ENCODE peak calls at places on chromosome 20, in six cellular contexts. One of them, this sample, is unnamed.

GRCh38 chr20:4795394-4795793 is 73.7 kb downstream of the PRND start:
- DNase-seq in fibroblast of mammary gland: peak
- DNase-seq in small intestine: no peak
- DNase-seq in pancreas: no peak
- DNase-seq in fibroblast of lung: peak
- DNase-seq in cardiac muscle cell: no peak
- DNase-seq in this sample: peak

GRCh38 chr20:25051386-25052155 is 6.4 kb downstream of the ACSS1 start:
- DNase-seq in pancreas: peak
- DNase-seq in fibroblast of lung: no peak
- DNase-seq in small intestine: no peak
- DNase-seq in cardiac muscle cell: no peak
- DNase-seq in fibroblast of mammary gland: no peak
- DNase-seq in this sample: no peak

GRCh38 chr20:45372646-45373352 is 5.3 kb downstream of the TP53TG5 start:
- DNase-seq in cardiac muscle cell: no peak
- DNase-seq in pancreas: no peak
- DNase-seq in fibroblast of lung: no peak
- DNase-seq in fibroblast of mammary gland: no peak
- DNase-seq in small intestine: no peak
- DNase-seq in this sample: peak

GRCh38 chr20:4192378-4193048 is 177.2 kb upstream of the RNF24 start:
- DNase-seq in small intestine: no peak
- DNase-seq in fibroblast of mammary gland: peak
- DNase-seq in fibroblast of lung: peak
- DNase-seq in pancreas: no peak
- DNase-seq in cardiac muscle cell: no peak
- DNase-seq in this sample: no peak

GRCh38 chr20:63789836-63790571 is 41.1 kb downstream of the ZBTB46 start:
- DNase-seq in fibroblast of mammary gland: no peak
- DNase-seq in pancreas: no peak
- DNase-seq in cardiac muscle cell: no peak
- DNase-seq in fibroblast of lung: no peak
- DNase-seq in small intestine: no peak
- DNase-seq in this sample: no peak

GRCh38 chr20:50292324-50293243 is 102.0 kb downstream of the CEBPB start:
- DNase-seq in fibroblast of lung: peak
- DNase-seq in cardiac muscle cell: no peak
- DNase-seq in small intestine: peak
- DNase-seq in fibroblast of mammary gland: peak
- DNase-seq in pancreas: peak
- DNase-seq in this sample: peak

GRCh38 chr20:31956556-31957220 is 4.8 kb upstream of the PDRG1 start:
- DNase-seq in cardiac muscle cell: no peak
- DNase-seq in pancreas: no peak
- DNase-seq in small intestine: no peak
- DNase-seq in fibroblast of lung: no peak
- DNase-seq in fibroblast of mammary gland: no peak
- DNase-seq in this sample: no peak

GRCh38 chr20:17663486-17663885 is 18.6 kb downstream of the RRBP1 start:
- DNase-seq in small intestine: no peak
- DNase-seq in cardiac muscle cell: no peak
- DNase-seq in fibroblast of mammary gland: peak
- DNase-seq in fibroblast of lung: no peak
- DNase-seq in pancreas: no peak
- DNase-seq in this sample: no peak

GRCh38 chr20:37758332-37758731 is 64.5 kb downstream of the CTNNBL1 start:
- DNase-seq in fibroblast of lung: peak
- DNase-seq in pancreas: no peak
- DNase-seq in cardiac muscle cell: no peak
- DNase-seq in fibroblast of mammary gland: no peak
- DNase-seq in small intestine: peak
- DNase-seq in this sample: no peak

GRCh38 chr20:62918830-62919229 is 7.5 kb downstream of the DIDO1 start:
- DNase-seq in cardiac muscle cell: no peak
- DNase-seq in small intestine: peak
- DNase-seq in pancreas: no peak
- DNase-seq in fibroblast of mammary gland: no peak
- DNase-seq in fibroblast of lung: no peak
- DNase-seq in this sample: no peak

GRCh38 chr20:3933126-3933684 is 44.0 kb downstream of the PANK2 start:
- DNase-seq in pancreas: no peak
- DNase-seq in small intestine: no peak
- DNase-seq in fibroblast of lung: no peak
- DNase-seq in cardiac muscle cell: no peak
- DNase-seq in fibroblast of mammary gland: no peak
- DNase-seq in this sample: no peak

GRCh38 chr20:19880256-19881079 is 122.4 kb downstream of the RIN2 start:
- DNase-seq in fibroblast of lung: peak
- DNase-seq in pancreas: no peak
- DNase-seq in small intestine: no peak
- DNase-seq in fibroblast of mammary gland: peak
- DNase-seq in cardiac muscle cell: no peak
- DNase-seq in this sample: no peak

GRCh38 chr20:23049201-23049932 is at the start of gene THBD:
- DNase-seq in pancreas: peak
- DNase-seq in small intestine: peak
- DNase-seq in fibroblast of mammary gland: peak
- DNase-seq in cardiac muscle cell: peak
- DNase-seq in fibroblast of lung: peak
- DNase-seq in this sample: peak

GRCh38 chr20:33443006-33443511 is 504 bp downstream of the SNTA1 start:
- DNase-seq in fibroblast of lung: no peak
- DNase-seq in fibroblast of mammary gland: no peak
- DNase-seq in pancreas: no peak
- DNase-seq in small intestine: no peak
- DNase-seq in cardiac muscle cell: peak
- DNase-seq in this sample: peak

GRCh38 chr20:18666803-18667460 is 79.1 kb downstream of the DTD1 start:
- DNase-seq in small intestine: no peak
- DNase-seq in pancreas: no peak
- DNase-seq in fibroblast of mammary gland: peak
- DNase-seq in cardiac muscle cell: peak
- DNase-seq in fibroblast of lung: no peak
- DNase-seq in this sample: no peak

GRCh38 chr20:60820149-60820548 is 431.9 kb upstream of the CDH4 start:
- DNase-seq in cardiac muscle cell: no peak
- DNase-seq in small intestine: no peak
- DNase-seq in fibroblast of mammary gland: no peak
- DNase-seq in fibroblast of lung: no peak
- DNase-seq in pancreas: no peak
- DNase-seq in this sample: no peak

GRCh38 chr20:63385819-63386218 is 24.7 kb upstream of the CHRNA4 start:
- DNase-seq in small intestine: no peak
- DNase-seq in pancreas: no peak
- DNase-seq in fibroblast of lung: no peak
- DNase-seq in fibroblast of mammary gland: no peak
- DNase-seq in cardiac muscle cell: no peak
- DNase-seq in this sample: no peak

GRCh38 chr20:59937150-59937549 is 3.0 kb downstream of the PPP1R3D start:
- DNase-seq in fibroblast of lung: no peak
- DNase-seq in fibroblast of mammary gland: no peak
- DNase-seq in cardiac muscle cell: no peak
- DNase-seq in pancreas: no peak
- DNase-seq in small intestine: no peak
- DNase-seq in this sample: no peak

GRCh38 chr20:13302647-13303425 is 81.8 kb downstream of the ISM1 start:
- DNase-seq in fibroblast of lung: peak
- DNase-seq in fibroblast of mammary gland: peak
- DNase-seq in small intestine: peak
- DNase-seq in cardiac muscle cell: peak
- DNase-seq in pancreas: no peak
- DNase-seq in this sample: no peak

GRCh38 chr20:2631228-2631627 is 21.2 kb upstream of the NOP56 start:
- DNase-seq in fibroblast of mammary gland: peak
- DNase-seq in pancreas: no peak
- DNase-seq in small intestine: peak
- DNase-seq in cardiac muscle cell: no peak
- DNase-seq in fibroblast of lung: peak
- DNase-seq in this sample: no peak

GRCh38 chr20:48597521-48598302 is 230.1 kb downstream of the PREX1 start:
- DNase-seq in fibroblast of mammary gland: no peak
- DNase-seq in small intestine: no peak
- DNase-seq in pancreas: peak
- DNase-seq in cardiac muscle cell: no peak
- DNase-seq in fibroblast of lung: no peak
- DNase-seq in this sample: no peak

GRCh38 chr20:47456952-47457724 is 44.5 kb upstream of the NCOA3 start:
- DNase-seq in fibroblast of lung: peak
- DNase-seq in pancreas: no peak
- DNase-seq in small intestine: no peak
- DNase-seq in cardiac muscle cell: no peak
- DNase-seq in fibroblast of mammary gland: peak
- DNase-seq in this sample: no peak

GRCh38 chr20:46757754-46758678 is 48.6 kb downstream of the SLC2A10 start:
- DNase-seq in pancreas: peak
- DNase-seq in cardiac muscle cell: peak
- DNase-seq in fibroblast of mammary gland: peak
- DNase-seq in small intestine: peak
- DNase-seq in fibroblast of lung: peak
- DNase-seq in this sample: peak